ENCODE peak calls at places on chromosomes 5 and 9, in ten cellular contexts. I is germinal center, C is activated T-cell treated with anti-CD3 and anti-CD28 coated beads for 1 hour, J is smooth muscle cell of the brain vasculature, L is endothelial cell, B is GM23338, Y is PC-3, S is HEK293T, D is memory B cell, T is NCI-H774. U is an unnamed sample.

GRCh38 chr9:100601216-100601615 is 23.3 kb downstream of the CAVIN4 start:
- DNase-seq in T (peak; percentile 62), S (peak; percentile 64), B (peak; percentile 90), J (no peak), Y (peak; percentile 69), D (no peak), C (no peak), I (peak; percentile 47), L (peak; percentile 75), U (no peak)

GRCh38 chr9:20872340-20872977 is 159.0 kb downstream of the HACD4 start:
- DNase-seq in I (no peak), T (no peak), J (no peak), C (no peak), L (no peak), Y (peak; percentile 31), B (peak; percentile 76), D (no peak), S (no peak), U (no peak)

GRCh38 chr5:136656811-136657210 is 291.5 kb upstream of the TRPC7 start:
- DNase-seq in I (no peak), B (no peak), T (no peak), S (no peak), D (no peak), Y (peak; percentile 73), J (no peak), L (no peak), C (no peak), U (no peak)

GRCh38 chr5:39083968-39084367 is 9.8 kb upstream of the RICTOR start:
- DNase-seq in B (no peak), S (no peak), J (no peak), L (no peak), I (no peak), T (no peak), Y (no peak), C (no peak), D (no peak), U (no peak)

GRCh38 chr9:130286072-130286770 is 20.7 kb downstream of the HMCN2 start:
- DNase-seq in B (no peak), I (no peak), L (no peak), S (no peak), Y (no peak), T (no peak), D (no peak), C (no peak), J (no peak), U (no peak)

GRCh38 chr5:153965102-153965645 is 73.5 kb downstream of the FAM114A2 start:
- DNase-seq in S (peak; percentile 78), J (peak; percentile 31), B (peak; percentile 84), C (no peak), L (peak; percentile 73), Y (peak; percentile 64), T (peak; percentile 73), I (peak; percentile 73), D (no peak), U (no peak)

GRCh38 chr5:34511481-34511880 is 144.6 kb upstream of the RAI14 start:
- DNase-seq in I (no peak), B (no peak), T (no peak), J (no peak), C (no peak), D (no peak), L (no peak), Y (no peak), S (no peak), U (no peak)

GRCh38 chr5:150637245-150638052 is 3.0 kb upstream of the SYNPO start:
- DNase-seq in L (no peak), D (no peak), B (peak; percentile 76), J (no peak), I (no peak), T (no peak), Y (peak; percentile 92), C (no peak), S (no peak), U (no peak)

GRCh38 chr9:68454579-68455334 is 85.9 kb downstream of the TMEM252 start:
- DNase-seq in J (no peak), T (no peak), Y (no peak), S (no peak), L (no peak), D (no peak), B (no peak), I (no peak), C (no peak), U (no peak)

GRCh38 chr9:89919171-89919681 is 314.4 kb downstream of the GADD45G start:
- DNase-seq in D (no peak), Y (no peak), B (peak; percentile 82), S (no peak), L (peak; percentile 47), C (no peak), J (no peak), T (peak; percentile 51), I (peak; percentile 27), U (peak; percentile 58)

GRCh38 chr9:126418608-126419007 is 92.0 kb downstream of the MVB12B start:
- DNase-seq in S (no peak), L (no peak), B (no peak), J (no peak), C (no peak), D (no peak), Y (no peak), T (peak; percentile 35), I (no peak), U (no peak)

GRCh38 chr9:89743576-89744254 is 138.9 kb downstream of the GADD45G start:
- DNase-seq in T (no peak), J (no peak), L (no peak), S (no peak), B (peak; percentile 68), C (peak; percentile 36), Y (no peak), D (no peak), I (no peak), U (no peak)

GRCh38 chr9:136312436-136312835 is 8.5 kb upstream of the CCDC187 start:
- DNase-seq in D (no peak), S (no peak), J (no peak), B (peak; percentile 58), Y (peak; percentile 39), T (no peak), L (peak; percentile 48), I (peak; percentile 58), C (peak; percentile 21), U (peak; percentile 52)

GRCh38 chr5:7897014-7897600 is 28.2 kb downstream of the MTRR start:
- DNase-seq in S (peak; percentile 40), J (no peak), D (no peak), B (peak; percentile 43), I (peak; percentile 18), L (peak; percentile 18), Y (peak; percentile 73), C (no peak), T (no peak), U (no peak)